ENCODE peak calls at places on chromosomes 6 and 20, in seven cellular contexts. R, T, Y, W, N, X and K are unnamed samples.

GRCh38 chr6:121305957-121306607 is 28.2 kb downstream of the TBC1D32 start:
- DNase-seq in R (no peak), T (no peak), Y (no peak), W (no peak), N (peak; percentile 30), X (no peak), K (no peak)

GRCh38 chr6:29685718-29686326 is 4.9 kb upstream of the ZFP57 start:
- DNase-seq in R (no peak), T (no peak), Y (no peak), W (peak; percentile 16), N (no peak), X (no peak), K (no peak)

GRCh38 chr6:105510746-105511145 is 107.9 kb upstream of the PREP start:
- DNase-seq in R (no peak), T (no peak), Y (no peak), W (no peak), N (peak; percentile 58), X (no peak), K (no peak)

GRCh38 chr20:1094706-1095220 is 23.6 kb upstream of the PSMF1 start:
- DNase-seq in R (no peak), T (no peak), Y (no peak), W (no peak), N (no peak), X (no peak), K (peak; percentile 41)

GRCh38 chr6:167980911-167981310 is 16.6 kb upstream of the KIF25 start:
- DNase-seq in R (no peak), T (no peak), Y (no peak), W (no peak), N (no peak), X (no peak), K (no peak)

GRCh38 chr20:35315199-35316020 is 23.2 kb upstream of the FAM83C start:
- DNase-seq in R (no peak), T (no peak), Y (no peak), W (no peak), N (no peak), X (no peak), K (no peak)

GRCh38 chr20:50312682-50313187 is 122.1 kb downstream of the CEBPB start:
- DNase-seq in R (peak; percentile 60), T (peak; percentile 73), Y (peak; percentile 84), W (peak; percentile 83), N (peak; percentile 52), X (peak; percentile 88), K (peak; percentile 95)

GRCh38 chr6:34179106-34179720 is 33.3 kb upstream of the GRM4 start:
- DNase-seq in R (no peak), T (no peak), Y (no peak), W (no peak), N (no peak), X (no peak), K (peak; percentile 46)

GRCh38 chr6:112400282-112400681 is 53.2 kb downstream of the RFPL4B start:
- DNase-seq in R (no peak), T (no peak), Y (no peak), W (no peak), N (no peak), X (no peak), K (no peak)

GRCh38 chr6:52541135-52541534 is 35.7 kb downstream of the TRAM2 start:
- DNase-seq in R (no peak), T (no peak), Y (no peak), W (no peak), N (no peak), X (no peak), K (no peak)

GRCh38 chr6:52544325-52545022 is 32.4 kb downstream of the TRAM2 start:
- DNase-seq in R (no peak), T (no peak), Y (no peak), W (no peak), N (no peak), X (no peak), K (peak; percentile 62)

GRCh38 chr6:52543729-52544324 is 33.0 kb downstream of the TRAM2 start:
- DNase-seq in R (no peak), T (no peak), Y (peak; percentile 53), W (no peak), N (no peak), X (no peak), K (peak; percentile 60)

GRCh38 chr6:52545050-52545843 is 31.6 kb downstream of the TRAM2 start:
- DNase-seq in R (no peak), T (no peak), Y (no peak), W (no peak), N (no peak), X (no peak), K (no peak)

GRCh38 chr6:52543262-52543661 is 33.6 kb downstream of the TRAM2 start:
- DNase-seq in R (no peak), T (no peak), Y (no peak), W (no peak), N (no peak), X (no peak), K (no peak)
- H3K4me1 ChIP-seq in R (peaks cover 86% of the 10 kb centered on the region), T (peaks cover 12% of the 10 kb centered on the region), Y (peaks cover 22% of the 10 kb centered on the region), W (peaks cover 45% of the 10 kb centered on the region), N (peaks cover 65% of the 10 kb centered on the region), X (peaks cover 96% of the 10 kb centered on the region), K (peaks cover 87% of the 10 kb centered on the region)

GRCh38 chr6:123028263-123028662 is 32.2 kb downstream of the CLVS2 start:
- DNase-seq in R (no peak), T (no peak), Y (no peak), W (no peak), N (no peak), X (no peak), K (no peak)

GRCh38 chr6:123027392-123027791 is 31.4 kb downstream of the CLVS2 start:
- DNase-seq in R (no peak), T (no peak), Y (no peak), W (no peak), N (no peak), X (no peak), K (no peak)

GRCh38 chr6:123030292-123030691 is 34.3 kb downstream of the CLVS2 start:
- DNase-seq in R (no peak), T (no peak), Y (no peak), W (no peak), N (peak; percentile 14), X (no peak), K (no peak)
- H3K36me3 ChIP-seq in R (no peaks in the 10 kb centered on the region), T (no peaks in the 10 kb centered on the region), Y (no peaks in the 10 kb centered on the region), W (no peaks in the 10 kb centered on the region), N (no peaks in the 10 kb centered on the region), X (no peaks in the 10 kb centered on the region), K (no peaks in the 10 kb centered on the region)

GRCh38 chr20:39106791-39107190 is 144.6 kb downstream of the DHX35 start:
- DNase-seq in R (no peak), T (no peak), Y (no peak), W (no peak), N (no peak), X (no peak), K (no peak)

GRCh38 chr20:39107741-39108140 is 145.6 kb downstream of the DHX35 start:
- DNase-seq in R (no peak), T (no peak), Y (no peak), W (no peak), N (no peak), X (no peak), K (no peak)

GRCh38 chr20:39103305-39103704 is 141.2 kb downstream of the DHX35 start:
- DNase-seq in R (no peak), T (no peak), Y (no peak), W (no peak), N (no peak), X (no peak), K (no peak)

GRCh38 chr20:39105551-39105950 is 143.4 kb downstream of the DHX35 start:
- DNase-seq in R (no peak), T (no peak), Y (no peak), W (no peak), N (no peak), X (no peak), K (no peak)

GRCh38 chr20:39103732-39104131 is 141.6 kb downstream of the DHX35 start:
- DNase-seq in R (no peak), T (no peak), Y (no peak), W (no peak), N (no peak), X (no peak), K (no peak)
- TF ChIP-seq CTCF in R (no peak), T (no peak), Y (no peak), W (no peak), N (no peak), X (no peak), K (no peak)

GRCh38 chr6:89583559-89583958 is 55.0 kb downstream of the LYRM2 start:
- DNase-seq in R (no peak), T (no peak), Y (no peak), W (no peak), N (no peak), X (no peak), K (no peak)
- H3K4me1 ChIP-seq in R (peaks cover 18% of the 10 kb centered on the region), T (no peaks in the 10 kb centered on the region), Y (no peaks in the 10 kb centered on the region), W (no peaks in the 10 kb centered on the region), N (no peaks in the 10 kb centered on the region), X (no peaks in the 10 kb centered on the region), K (no peaks in the 10 kb centered on the region)

GRCh38 chr6:31794294-31794865 is 1.2 kb downstream of the VARS1 start:
- DNase-seq in R (no peak), T (no peak), Y (no peak), W (no peak), N (no peak), X (no peak), K (no peak)

GRCh38 chr6:31792090-31792374 is 3.5 kb downstream of the VARS1 start:
- DNase-seq in R (no peak), T (no peak), Y (no peak), W (no peak), N (no peak), X (no peak), K (no peak)

GRCh38 chr6:31792741-31793140 is 2.8 kb downstream of the VARS1 start:
- DNase-seq in R (no peak), T (no peak), Y (no peak), W (no peak), N (peak; percentile 83), X (no peak), K (no peak)

GRCh38 chr6:31794866-31795615 is 511 bp downstream of the VARS1 start:
- DNase-seq in R (no peak), T (peak; percentile 50), Y (no peak), W (peak; percentile 34), N (no peak), X (no peak), K (no peak)

GRCh38 chr6:31791324-31792089 is 4.0 kb downstream of the VARS1 start:
- DNase-seq in R (no peak), T (no peak), Y (no peak), W (peak; percentile 32), N (no peak), X (no peak), K (no peak)
- H3K36me3 ChIP-seq in R (peaks cover 4% of the 10 kb centered on the region), T (no peaks in the 10 kb centered on the region), Y (no peaks in the 10 kb centered on the region), W (no peaks in the 10 kb centered on the region), N (peaks cover 9% of the 10 kb centered on the region), X (peaks cover 10% of the 10 kb centered on the region), K (peaks cover 32% of the 10 kb centered on the region)

GRCh38 chr6:39301606-39302005 is 12.6 kb downstream of the KCNK17 start:
- DNase-seq in R (no peak), T (no peak), Y (no peak), W (no peak), N (no peak), X (no peak), K (no peak)
- TF ChIP-seq CTCF in R (no peak), T (no peak), Y (peak; percentile 27), W (no peak), N (peak; percentile 3), X (no peak), K (peak; percentile 25)